ENCODE peak calls at places on chromosomes 16 and 17, in eight cellular contexts. J, V, Q, P, R, B, N and I are unnamed samples.

GRCh38 chr16:85092309-85092708 is 20.0 kb downstream of the CIBAR2 start:
- DNase-seq in J (no peak), V (no peak), Q (no peak), P (no peak), R (no peak), B (no peak), N (no peak), I (no peak)

GRCh38 chr17:80124351-80124981 is 22.5 kb downstream of the EIF4A3 start:
- DNase-seq in J (no peak), V (peak), Q (peak), P (no peak), R (no peak), B (no peak), N (peak), I (no peak)

GRCh38 chr16:83744521-83744981 is 63.2 kb upstream of the HSBP1 start:
- DNase-seq in J (no peak), V (no peak), Q (no peak), P (peak), R (no peak), B (no peak), N (no peak), I (no peak)

GRCh38 chr17:76687278-76688164 is 23.2 kb downstream of the MXRA7 start:
- DNase-seq in J (no peak), V (no peak), Q (no peak), P (no peak), R (no peak), B (no peak), N (no peak), I (no peak)

GRCh38 chr17:28380572-28380907 is 9.0 kb downstream of the SARM1 start:
- DNase-seq in J (no peak), V (no peak), Q (no peak), P (no peak), R (no peak), B (no peak), N (no peak), I (no peak)

GRCh38 chr17:45146616-45147101 is 1.6 kb upstream of the HEXIM1 start:
- DNase-seq in J (no peak), V (no peak), Q (no peak), P (peak), R (no peak), B (no peak), N (no peak), I (peak)

GRCh38 chr17:16662936-16663335 is 9.3 kb upstream of the ZNF624 start:
- DNase-seq in J (no peak), V (no peak), Q (no peak), P (no peak), R (no peak), B (no peak), N (no peak), I (no peak)

GRCh38 chr16:54875443-54875842 is 55.2 kb upstream of the IRX5 start:
- DNase-seq in J (no peak), V (no peak), Q (no peak), P (no peak), R (no peak), B (no peak), N (no peak), I (no peak)

GRCh38 chr17:51795401-51795800 is 363.1 kb downstream of the CA10 start:
- DNase-seq in J (no peak), V (no peak), Q (no peak), P (no peak), R (no peak), B (no peak), N (no peak), I (no peak)

GRCh38 chr17:80786887-80787286 is 204.8 kb upstream of the CHMP6 start:
- DNase-seq in J (no peak), V (peak), Q (no peak), P (no peak), R (no peak), B (no peak), N (no peak), I (no peak)

GRCh38 chr17:18158022-18158600 is 25.5 kb upstream of the ALKBH5 start:
- DNase-seq in J (peak), V (peak), Q (peak), P (no peak), R (peak), B (peak), N (no peak), I (peak)

GRCh38 chr16:75555707-75556512 is at the start of gene TMEM231:
- DNase-seq in J (peak), V (peak), Q (peak), P (peak), R (peak), B (peak), N (peak), I (peak)

GRCh38 chr17:45276031-45276430 is 14.1 kb upstream of the SPATA32 start:
- DNase-seq in J (no peak), V (no peak), Q (no peak), P (no peak), R (no peak), B (no peak), N (no peak), I (no peak)

GRCh38 chr17:14080847-14081251 is 11.5 kb downstream of the COX10 start:
- DNase-seq in J (no peak), V (no peak), Q (peak), P (no peak), R (no peak), B (no peak), N (no peak), I (no peak)